ENCODE peak calls at places on chromosome 10, in eight cellular contexts. S is stimulated activated CD4-positive, alpha-beta T cell treated with anti-CD3 and anti-CD28 coated beads, TNF-alpha, amount 100 ng/mL, for 48 hours; I is MV-4-11; K is fibroblast of lung; Y is head of caudate nucleus; M is left colon; Z is NCI-H1694; T is neuronal stem cell. W is an unnamed sample.

GRCh38 chr10:14084875-14085274 is 245.8 kb downstream of the FRMD4A start:
- DNase-seq in I (no peak), M (no peak), S (no peak), Y (no peak), K (no peak), Z (no peak), T (no peak), W (no peak)

GRCh38 chr10:96319754-96320514 is 15.7 kb downstream of the DNTT start:
- DNase-seq in K (no peak), Z (no peak), T (no peak), I (no peak), M (no peak), S (no peak), Y (no peak), W (no peak)

GRCh38 chr10:119522747-119523426 is 19.6 kb downstream of the RGS10 start:
- DNase-seq in I (no peak), K (no peak), Y (no peak), Z (no peak), M (no peak), S (no peak), T (no peak), W (peak)

GRCh38 chr10:17113346-17113745 is 16.3 kb downstream of the CUBN start:
- DNase-seq in Z (no peak), I (no peak), T (no peak), Y (no peak), S (no peak), M (no peak), K (no peak), W (no peak)

GRCh38 chr10:133170092-133170491 is 10.1 kb downstream of the KNDC1 start:
- DNase-seq in Y (no peak), Z (no peak), T (no peak), I (no peak), S (no peak), K (no peak), M (no peak), W (no peak)

GRCh38 chr10:75111906-75112703 is 649 bp downstream of the SAMD8 start:
- DNase-seq in M (peak), Y (peak), Z (no peak), K (peak), I (peak), S (no peak), T (peak), W (peak)

GRCh38 chr10:114519756-114520288 is 115.5 kb upstream of the AFAP1L2 start:
- DNase-seq in Z (no peak), T (no peak), S (no peak), M (no peak), Y (no peak), I (no peak), K (no peak), W (no peak)

GRCh38 chr10:69375307-69376151 is 41.2 kb downstream of the TACR2 start:
- DNase-seq in S (no peak), I (no peak), Y (peak), K (peak), T (peak), M (no peak), Z (peak), W (no peak)

GRCh38 chr10:38094923-38095574 is 912 bp downstream of the ZNF37A start:
- DNase-seq in Z (no peak), I (no peak), Y (no peak), K (peak), S (no peak), M (peak), T (no peak), W (no peak)

GRCh38 chr10:18689498-18689897 is 30.3 kb downstream of the ARL5B start:
- DNase-seq in I (no peak), Y (no peak), K (peak), T (peak), S (no peak), M (no peak), Z (no peak), W (no peak)

GRCh38 chr10:84613336-84614021 is 285.1 kb downstream of the CCSER2 start:
- DNase-seq in I (no peak), K (no peak), Y (peak), Z (peak), S (no peak), T (peak), M (peak), W (no peak)

GRCh38 chr10:44068716-44069482 is 316.0 kb downstream of the CXCL12 start:
- DNase-seq in Y (no peak), I (no peak), Z (no peak), K (peak), M (no peak), S (no peak), T (no peak), W (no peak)

GRCh38 chr10:55627526-55628170 is 733.4 kb downstream of the ZWINT start:
- DNase-seq in K (no peak), Y (peak), M (no peak), I (no peak), Z (no peak), S (no peak), T (peak), W (no peak)

GRCh38 chr10:70558871-70559810 is 43.4 kb downstream of the PRF1 start:
- DNase-seq in S (peak), I (peak), T (no peak), M (peak), Z (peak), Y (no peak), K (peak), W (peak)

GRCh38 chr10:28036587-28036986 is 37.7 kb upstream of the ODAD2 start:
- DNase-seq in Z (no peak), S (no peak), K (peak), M (no peak), I (no peak), T (no peak), Y (no peak), W (no peak)

GRCh38 chr10:99235469-99235871 is at the start of gene HPSE2:
- DNase-seq in Y (no peak), M (no peak), Z (no peak), I (no peak), K (no peak), S (no peak), T (no peak), W (no peak)

GRCh38 chr10:17200885-17201164 is 647 bp downstream of the TRDMT1 start:
- DNase-seq in T (no peak), S (no peak), Y (peak), I (peak), Z (no peak), M (peak), K (peak), W (peak)

GRCh38 chr10:3760083-3760482 is 24.9 kb downstream of the KLF6 start:
- DNase-seq in Z (no peak), I (no peak), M (no peak), Y (no peak), T (no peak), S (no peak), K (no peak), W (no peak)

GRCh38 chr10:70584941-70585544 is 17.5 kb downstream of the PRF1 start:
- DNase-seq in S (no peak), K (peak), Y (no peak), M (no peak), Z (peak), T (peak), I (no peak), W (no peak)

GRCh38 chr10:22958338-22958737 is 30.5 kb downstream of the ARMC3 start:
- DNase-seq in I (no peak), T (no peak), Z (no peak), Y (no peak), K (no peak), M (no peak), S (no peak), W (no peak)

GRCh38 chr10:9786576-9786975 is 1231.1 kb upstream of the CELF2 start:
- DNase-seq in M (no peak), Y (no peak), T (no peak), I (no peak), Z (no peak), K (peak), S (no peak), W (no peak)

GRCh38 chr10:42367532-42368230 is 270.7 kb downstream of the ZNF33B start:
- DNase-seq in I (no peak), K (peak), M (peak), Y (peak), T (peak), Z (no peak), S (no peak), W (peak)

GRCh38 chr10:110010076-110011069 is 2.6 kb downstream of the ADD3 start:
- DNase-seq in M (no peak), Z (no peak), K (no peak), S (peak), I (peak), T (no peak), Y (no peak), W (peak)

GRCh38 chr10:22420787-22421517 is 75.7 kb downstream of the SPAG6 start:
- DNase-seq in M (no peak), T (no peak), I (peak), K (peak), Y (no peak), Z (peak), S (no peak), W (no peak)